ENCODE peak calls at places on chromosome 12, in ten cellular contexts. A is transverse colon; I is GM23248; U is A549; Z is left lung; D is AG04450; P is CD8-positive, alpha-beta T cell; N is neuronal stem cell; Y is HCT116; B is endodermal cell. T is an unnamed sample.
A peak's percentile ranks its signal among the peaks of the same experiment; 100 is the strongest.

GRCh38 chr12:10016881-10017280 is 6.5 kb downstream of the CLEC12B start:
- DNase-seq in A (no peak), I (peak; percentile 47), U (peak; percentile 7), Z (no peak), D (no peak), P (no peak), N (no peak), Y (no peak), B (no peak), T (no peak)

GRCh38 chr12:1915082-1915968 is 3.1 kb downstream of the CACNA2D4 start:
- DNase-seq in A (no peak), I (no peak), U (no peak), Z (no peak), D (no peak), P (peak; percentile 26), N (no peak), Y (no peak), B (peak; percentile 51), T (no peak)

GRCh38 chr12:27732281-27732680 is 21.6 kb downstream of the MRPS35 start:
- DNase-seq in A (no peak), I (peak; percentile 26), U (peak; percentile 18), Z (no peak), D (no peak), P (no peak), N (no peak), Y (no peak), B (peak; percentile 77), T (no peak)

GRCh38 chr12:47207005-47207717 is 127.4 kb upstream of the AMIGO2 start:
- DNase-seq in A (peak; percentile 57), I (no peak), U (no peak), Z (peak; percentile 80), D (no peak), P (no peak), N (no peak), Y (no peak), B (no peak), T (no peak)

GRCh38 chr12:122641976-122642375 is 61.2 kb downstream of the HCAR2 start:
- DNase-seq in A (no peak), I (peak; percentile 43), U (no peak), Z (no peak), D (no peak), P (no peak), N (no peak), Y (no peak), B (no peak), T (no peak)

GRCh38 chr12:27061317-27061716 is 21.1 kb downstream of the C12orf71 start:
- DNase-seq in A (no peak), I (no peak), U (no peak), Z (no peak), D (no peak), P (no peak), N (no peak), Y (no peak), B (no peak), T (no peak)

GRCh38 chr12:30847259-30847658 is 79.3 kb upstream of the TSPAN11 start:
- DNase-seq in A (no peak), I (peak; percentile 77), U (no peak), Z (no peak), D (peak; percentile 8), P (no peak), N (peak; percentile 48), Y (peak; percentile 62), B (peak; percentile 51), T (no peak)

GRCh38 chr12:115791331-115791730 is 486.2 kb downstream of the MED13L start:
- DNase-seq in A (no peak), I (no peak), U (no peak), Z (no peak), D (no peak), P (no peak), N (no peak), Y (no peak), B (no peak), T (peak; percentile 52)

GRCh38 chr12:132151766-132152410 is 7.6 kb downstream of the NOC4L start:
- DNase-seq in A (no peak), I (no peak), U (no peak), Z (no peak), D (no peak), P (no peak), N (no peak), Y (no peak), B (no peak), T (no peak)

DNA sequence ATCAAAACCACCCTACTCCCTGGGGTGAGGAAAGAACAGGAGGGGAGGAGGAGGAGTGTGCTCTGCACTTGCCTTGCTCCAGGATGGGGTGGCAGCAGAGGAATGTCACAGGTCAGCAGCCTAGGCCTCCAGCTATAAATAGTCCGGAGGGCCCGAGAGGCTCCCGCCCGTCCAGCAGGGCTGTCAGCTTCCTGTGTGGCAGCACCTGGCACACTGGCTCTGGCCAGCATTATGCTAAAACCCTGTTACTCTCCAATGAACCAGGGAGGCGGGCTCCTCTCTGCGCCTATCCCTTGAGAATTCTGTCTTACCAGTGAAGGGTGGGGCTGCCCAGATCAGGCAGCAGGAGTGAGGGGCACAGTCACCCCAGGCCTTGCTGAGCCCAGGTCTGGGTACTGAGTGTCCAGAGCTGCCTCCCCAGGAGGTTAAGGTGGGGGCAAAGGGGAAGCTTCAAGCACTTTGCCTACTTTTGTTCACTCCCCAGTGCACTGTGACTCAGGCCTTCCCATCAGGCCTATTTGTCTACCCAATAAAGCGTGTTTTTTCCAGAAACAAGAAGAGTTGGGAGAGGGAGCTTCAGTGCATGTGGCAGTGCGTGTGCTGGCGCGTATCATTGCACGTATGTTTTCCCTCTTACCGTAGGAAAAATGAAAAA is 1.1 kb upstream of the COX14 start:
- DNase-seq in A (peak; percentile 73), I (peak; percentile 60), U (no peak), Z (peak; percentile 82), D (no peak), P (peak; percentile 8), N (no peak), Y (no peak), B (peak; percentile 92), T (peak; percentile 76)
- H3K4me3 ChIP-seq in A (no peak overlapping the region), I (peak overlapping the region; percentile 58), U (peak overlapping the region; percentile 5), Z (peak overlapping the region; percentile 94), D (no peak overlapping the region), P (peak overlapping the region; percentile 24), N (peak overlapping the region; percentile 51), Y (peak overlapping the region; percentile 36), B (no peak overlapping the region), T (peak overlapping the region; percentile 39)

DNA sequence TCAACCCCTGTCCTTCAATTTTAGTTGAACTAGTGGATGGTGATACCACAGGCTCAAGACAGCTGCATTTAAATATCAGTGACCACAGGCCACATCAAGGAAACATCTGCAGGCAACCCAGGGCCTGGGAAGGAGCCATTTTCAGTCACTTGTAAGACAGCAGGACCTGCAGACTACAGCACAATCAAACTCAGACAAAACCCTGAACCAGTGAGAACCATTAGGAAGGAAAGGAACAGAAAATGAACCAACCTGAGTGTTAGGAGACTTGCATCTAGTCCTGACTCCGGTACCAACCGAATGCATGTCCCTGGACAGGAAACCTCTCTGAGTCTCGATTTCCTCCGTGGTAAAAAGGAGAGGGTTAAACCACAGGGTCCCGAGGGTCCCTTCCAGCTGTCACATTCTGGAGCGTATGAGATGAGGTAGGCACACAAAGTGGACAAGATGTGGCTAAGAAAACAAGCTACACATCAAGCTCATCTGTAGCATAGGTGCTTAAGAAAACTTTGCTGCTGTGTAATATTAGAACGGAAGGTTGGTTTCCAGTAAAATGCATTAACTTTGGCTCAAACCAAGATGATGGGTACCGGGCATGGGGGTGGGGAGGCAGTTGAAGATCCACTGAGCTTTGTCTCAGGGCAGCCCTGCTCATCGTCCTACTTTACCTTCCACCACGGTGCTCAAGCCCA is 1.6 kb upstream of the CDKN1B start:
- DNase-seq in A (peak; percentile 62), I (peak; percentile 28), U (no peak), Z (no peak), D (no peak), P (no peak), N (no peak), Y (no peak), B (peak; percentile 64), T (no peak)
- H3K4me3 ChIP-seq in A (no peak overlapping the region), I (peak overlapping the region; percentile 90), U (no peak overlapping the region), Z (peak overlapping the region; percentile 90), D (peak overlapping the region; percentile 96), P (peak overlapping the region; percentile 96), N (peak overlapping the region; percentile 94), Y (no peak overlapping the region), B (peak overlapping the region; percentile 99), T (peak overlapping the region; percentile 95)

GRCh38 chr12:48881652-48882324 is 16.1 kb upstream of the RND1 start:
- DNase-seq in A (no peak), I (peak; percentile 30), U (no peak), Z (no peak), D (no peak), P (no peak), N (no peak), Y (no peak), B (peak; percentile 65), T (no peak)
- H3K4me3 ChIP-seq in A (no peak overlapping the region), I (peak overlapping the region; percentile 23), U (peak overlapping the region; percentile 29), Z (peak overlapping the region; percentile 17), D (peak overlapping the region; percentile 27), P (no peak overlapping the region), N (no peak overlapping the region), Y (no peak overlapping the region), B (peak overlapping the region; percentile 67), T (peak overlapping the region; percentile 40)

GRCh38 chr12:54376596-54377468 is 7.7 kb downstream of the ZNF385A start:
- DNase-seq in A (no peak), I (no peak), U (no peak), Z (no peak), D (no peak), P (no peak), N (no peak), Y (no peak), B (no peak), T (no peak)

GRCh38 chr12:54379401-54380201 is 4.9 kb downstream of the ZNF385A start:
- DNase-seq in A (peak; percentile 93), I (peak; percentile 94), U (peak; percentile 96), Z (peak; percentile 98), D (peak; percentile 34), P (peak; percentile 91), N (peak; percentile 88), Y (peak; percentile 74), B (peak; percentile 99), T (peak; percentile 93)

GRCh38 chr12:54375258-54375579 is 9.3 kb downstream of the ZNF385A start:
- DNase-seq in A (no peak), I (no peak), U (no peak), Z (no peak), D (no peak), P (no peak), N (no peak), Y (no peak), B (peak; percentile 43), T (no peak)

GRCh38 chr12:54378791-54379400 is 5.6 kb downstream of the ZNF385A start:
- DNase-seq in A (peak; percentile 68), I (peak; percentile 76), U (peak; percentile 88), Z (peak; percentile 89), D (no peak), P (peak; percentile 20), N (no peak), Y (no peak), B (peak; percentile 94), T (peak; percentile 73)

DNA sequence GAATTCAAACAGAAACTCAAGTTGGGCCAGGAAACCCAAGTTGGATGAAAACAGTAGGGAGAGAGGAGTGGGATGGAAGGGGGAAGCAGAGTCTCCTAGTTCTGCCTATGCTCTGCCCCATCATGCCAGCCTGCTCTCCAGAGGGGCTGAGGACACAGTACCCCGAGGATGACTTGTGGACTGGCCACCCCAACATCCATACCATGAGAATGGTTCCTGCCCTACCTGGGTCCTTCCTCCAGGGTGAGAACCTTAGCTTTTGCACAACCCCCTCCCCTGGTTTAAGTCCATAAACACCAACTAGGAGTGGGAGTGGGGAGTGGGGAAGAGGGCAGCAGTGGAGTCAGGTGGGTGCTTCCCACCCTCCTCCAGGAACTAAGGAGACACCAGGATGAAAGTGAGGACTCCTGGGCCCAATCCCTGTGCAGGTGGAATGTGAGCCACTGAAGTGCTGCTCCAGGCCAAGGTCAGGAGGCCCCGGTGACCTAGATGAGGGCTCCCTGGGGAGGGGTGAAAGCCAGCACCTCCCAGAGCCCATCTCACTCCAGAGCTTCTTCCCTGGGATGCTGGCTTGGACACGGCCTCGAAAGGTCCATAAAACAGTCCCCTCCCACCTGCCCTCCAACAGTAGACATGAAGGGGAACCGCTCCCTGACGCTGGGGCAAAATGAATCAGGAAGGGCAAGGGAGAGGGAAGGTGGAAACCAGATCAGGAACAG is 6.6 kb downstream of the ZNF385A start:
- DNase-seq in A (no peak), I (no peak), U (no peak), Z (no peak), D (no peak), P (no peak), N (no peak), Y (no peak), B (no peak), T (no peak)
- H3K4me3 ChIP-seq in A (no peak overlapping the region), I (peak overlapping the region; percentile 66), U (peak overlapping the region; percentile 61), Z (no peak overlapping the region), D (no peak overlapping the region), P (no peak overlapping the region), N (peak overlapping the region; percentile 62), Y (peak overlapping the region; percentile 66), B (peak overlapping the region; percentile 69), T (peak overlapping the region; percentile 61)